ENCODE peak calls at places on chromosomes 16 and 17, in nine cellular contexts. C, I, S, X, K, L, V, N and T are unnamed samples.

GRCh38 chr17:75570772-75571171 is 16.8 kb upstream of the MYO15B start:
- DNase-seq in S (no peak), V (no peak), N (no peak), X (no peak), I (no peak), K (no peak), L (no peak), C (no peak), T (no peak)

GRCh38 chr17:6435968-6436367 is 1.0 kb upstream of the AIPL1 start:
- DNase-seq in N (no peak), X (peak; percentile 45), V (peak; percentile 48), S (no peak), K (peak; percentile 84), C (peak; percentile 82), I (peak; percentile 29), L (peak; percentile 54), T (peak; percentile 83)

GRCh38 chr16:81876273-81876900 is 97.3 kb downstream of the PLCG2 start:
- DNase-seq in I (no peak), K (no peak), X (no peak), V (no peak), S (no peak), C (no peak), L (no peak), N (no peak), T (no peak)

GRCh38 chr17:1398900-1399299 is 1.1 kb downstream of the YWHAE start:
- DNase-seq in C (peak; percentile 60), K (no peak), L (no peak), S (no peak), N (no peak), X (no peak), V (no peak), I (no peak), T (no peak)

GRCh38 chr16:17374668-17375255 is 96.0 kb downstream of the XYLT1 start:
- DNase-seq in S (no peak), L (no peak), X (no peak), N (no peak), V (no peak), K (peak; percentile 39), I (no peak), C (no peak), T (peak; percentile 32)

GRCh38 chr17:48244814-48245213 is 137.2 kb downstream of the SNX11 start:
- DNase-seq in L (no peak), X (peak; percentile 84), V (no peak), N (no peak), I (no peak), K (no peak), C (peak; percentile 56), S (no peak), T (no peak)

GRCh38 chr16:14501331-14502255 is 128.5 kb downstream of the PARN start:
- DNase-seq in L (peak; percentile 83), C (peak; percentile 94), K (no peak), V (peak; percentile 90), I (peak; percentile 88), X (peak; percentile 94), N (peak; percentile 77), S (peak; percentile 94), T (no peak)

GRCh38 chr16:5916711-5917191 is 819.2 kb upstream of the EEF2KMT start:
- DNase-seq in I (no peak), X (no peak), V (no peak), K (no peak), N (no peak), L (no peak), S (no peak), C (no peak), T (no peak)

GRCh38 chr17:45332989-45333701 is 16.3 kb upstream of the MAP3K14 start:
- DNase-seq in N (no peak), C (no peak), X (no peak), V (no peak), I (no peak), S (no peak), K (peak; percentile 68), L (no peak), T (peak; percentile 61)

GRCh38 chr17:67221062-67221998 is 23.7 kb downstream of the HELZ start:
- DNase-seq in L (peak; percentile 42), X (no peak), C (peak; percentile 76), S (no peak), I (no peak), V (peak; percentile 26), N (no peak), K (peak; percentile 37), T (peak; percentile 34)

GRCh38 chr16:1859650-1860049 is 12.3 kb downstream of the MEIOB start:
- DNase-seq in X (no peak), V (no peak), L (no peak), I (no peak), C (no peak), K (no peak), S (no peak), N (no peak), T (no peak)

GRCh38 chr17:6998855-6999508 is 3.1 kb downstream of the ALOX12 start:
- DNase-seq in L (no peak), I (no peak), S (no peak), X (no peak), V (no peak), N (no peak), C (no peak), K (no peak), T (no peak)

GRCh38 chr17:50918933-50919296 is 52.8 kb upstream of the TOB1 start:
- DNase-seq in X (no peak), L (no peak), K (no peak), C (no peak), N (no peak), V (no peak), S (no peak), I (no peak), T (no peak)

DNA sequence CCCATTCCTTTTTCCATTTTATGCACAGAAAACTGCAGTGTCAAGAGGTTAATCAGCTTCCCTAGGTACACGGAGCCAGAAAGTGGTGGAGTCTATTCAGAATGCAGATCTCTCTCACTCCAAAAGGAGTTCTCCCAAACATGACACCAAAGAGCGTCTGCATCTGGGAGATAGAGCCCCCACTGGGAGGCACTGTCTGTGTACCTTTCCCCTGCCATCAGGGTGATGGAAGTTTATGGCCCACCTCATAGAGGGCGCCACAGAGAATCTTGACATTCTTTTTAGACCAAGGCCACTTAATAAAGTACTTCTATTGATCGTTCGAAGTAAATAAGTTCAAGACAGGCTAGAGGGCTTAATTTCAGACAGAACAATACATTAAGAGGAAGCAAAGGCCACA is 493.7 kb upstream of the ERCC4 start:
- DNase-seq in V (no peak), K (no peak), X (no peak), I (no peak), S (no peak), N (no peak), C (no peak), L (no peak), T (no peak)
- TF ChIP-seq CTCF in V (no peak), K (no peak), X (no peak), I (no peak), S (no peak), N (no peak), C (no peak), L (no peak), T (peak; percentile 26)

GRCh38 chr17:72984925-72985322 is 107.6 kb downstream of the SLC39A11 start:
- DNase-seq in I (no peak), N (no peak), K (no peak), L (no peak), S (no peak), X (peak; percentile 84), V (no peak), C (peak; percentile 58), T (no peak)

GRCh38 chr17:72987166-72987565 is 105.3 kb downstream of the SLC39A11 start:
- DNase-seq in I (no peak), C (no peak), K (no peak), L (no peak), N (no peak), X (no peak), S (no peak), V (no peak), T (no peak)

GRCh38 chr17:72988451-72988850 is 104.0 kb downstream of the SLC39A11 start:
- DNase-seq in X (no peak), C (no peak), I (no peak), S (no peak), L (no peak), N (no peak), K (no peak), V (no peak), T (no peak)

GRCh38 chr17:72984145-72984924 is 108.2 kb downstream of the SLC39A11 start:
- DNase-seq in S (peak; percentile 30), N (no peak), K (no peak), L (no peak), I (peak; percentile 57), C (peak; percentile 97), V (no peak), X (peak; percentile 96), T (no peak)

GRCh38 chr17:72985882-72986720 is 106.4 kb downstream of the SLC39A11 start:
- DNase-seq in S (peak; percentile 48), X (no peak), V (peak; percentile 62), C (peak; percentile 91), N (peak; percentile 14), I (peak; percentile 28), K (peak; percentile 85), L (peak; percentile 63), T (peak; percentile 85)
- TF ChIP-seq CTCF in S (peak; percentile 88), X (peak; percentile 90), V (peak; percentile 83), C (peak; percentile 95), N (peak; percentile 83), I (peak; percentile 93), K (peak; percentile 75), L (peak; percentile 68), T (peak; percentile 88)

DNA sequence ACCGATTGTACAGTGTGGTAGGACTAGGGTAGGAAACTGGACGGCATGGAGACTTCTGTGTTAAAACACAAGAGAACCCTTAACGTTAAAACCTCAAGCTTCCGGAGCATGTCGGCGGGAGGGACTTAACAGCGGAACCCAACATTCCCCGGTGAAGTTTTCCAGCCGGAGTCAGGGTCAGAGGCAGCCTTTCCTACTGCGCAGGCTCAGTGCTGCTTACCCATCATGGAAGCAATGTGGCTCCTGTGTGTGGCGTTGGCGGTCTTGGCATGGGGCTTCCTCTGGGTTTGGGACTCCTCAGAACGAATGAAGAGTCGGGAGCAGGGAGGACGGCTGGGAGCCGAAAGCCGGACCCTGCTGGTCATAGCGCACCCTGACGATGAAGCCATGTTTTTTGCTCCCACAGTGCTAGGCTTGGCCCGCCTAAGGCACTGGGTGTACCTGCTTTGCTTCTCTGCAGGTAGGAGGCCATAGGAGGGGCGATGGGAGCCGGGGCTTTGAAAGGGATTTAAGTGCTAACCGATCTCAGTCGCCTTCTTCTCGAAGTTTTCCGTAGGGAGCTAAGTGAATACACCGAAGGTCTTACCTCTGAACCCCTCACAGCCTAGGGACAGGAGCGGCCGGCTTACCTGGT is at the start of gene PIGL:
- DNase-seq in S (peak; percentile 89), I (peak; percentile 80), V (peak; percentile 90), N (peak; percentile 63), X (peak; percentile 74), K (peak; percentile 82), L (peak; percentile 91), C (peak; percentile 98), T (peak; percentile 80)
- TF ChIP-seq CTCF in S (no peak), I (no peak), V (no peak), N (no peak), X (no peak), K (no peak), L (peak; percentile 24), C (peak; percentile 16), T (no peak)

DNA sequence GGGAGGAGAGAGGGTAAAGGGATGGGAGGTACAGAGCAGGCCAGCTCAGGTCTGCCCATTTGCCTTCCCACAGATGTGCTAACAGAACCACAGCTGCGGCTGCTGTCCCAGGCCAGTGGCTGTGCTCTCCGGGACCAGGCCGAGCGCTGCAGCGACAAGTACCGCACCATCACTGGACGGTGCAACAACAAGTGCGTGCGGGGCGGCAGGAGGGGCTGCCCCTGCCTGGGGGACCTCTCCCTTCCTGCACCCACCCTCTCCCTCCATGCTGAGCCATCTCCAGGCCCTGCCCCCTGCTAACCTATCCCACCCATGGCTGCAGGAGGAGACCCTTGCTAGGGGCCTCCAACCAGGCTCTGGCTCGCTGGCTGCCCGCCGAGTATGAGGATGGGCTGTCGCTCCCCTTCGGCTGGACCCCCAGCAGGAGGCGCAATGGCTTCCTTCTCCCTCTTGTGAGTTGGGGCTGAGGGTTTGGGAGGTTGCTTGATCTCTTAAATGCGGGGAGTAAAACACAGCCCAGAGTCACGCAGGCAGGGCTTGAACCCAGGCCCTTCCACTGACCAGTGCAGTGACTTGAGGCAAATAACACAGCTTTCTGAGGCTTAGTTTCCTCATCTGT is 1.2 kb downstream of the EPX start:
- DNase-seq in X (peak; percentile 15), I (no peak), C (no peak), N (no peak), L (no peak), V (no peak), K (no peak), S (no peak), T (no peak)
- TF ChIP-seq CTCF in X (peak; percentile 24), I (no peak), C (no peak), N (no peak), L (no peak), V (no peak), K (no peak), S (no peak), T (no peak)